ENCODE peak calls at places on chromosomes 16 and 17, in six cellular contexts. One of them, this sample, is unnamed.
A peak's percentile ranks its signal among the peaks of the same experiment; 100 is the strongest.

GRCh38 chr17:17613708-17614114 is 22.2 kb upstream of the PEMT start:
- DNase-seq in activated CD8-positive, alpha-beta memory T cell treated with anti-CD3 and anti-CD28 coated beads, Interleukin-2, amount 50 U/mL, for 48 hours: no peak
- DNase-seq in COR-L47: no peak
- DNase-seq in cardiac muscle cell: peak; percentile 81
- DNase-seq in mesenteric fat pad: no peak
- DNase-seq in OCI-LY7: peak; percentile 67
- DNase-seq in this sample: peak; percentile 62

GRCh38 chr17:82914375-82914774 is 74.6 kb upstream of the ZNF750 start:
- DNase-seq in COR-L47: no peak
- DNase-seq in cardiac muscle cell: peak; percentile 7
- DNase-seq in mesenteric fat pad: no peak
- DNase-seq in activated CD8-positive, alpha-beta memory T cell treated with anti-CD3 and anti-CD28 coated beads, Interleukin-2, amount 50 U/mL, for 48 hours: no peak
- DNase-seq in OCI-LY7: peak; percentile 72
- DNase-seq in this sample: no peak

GRCh38 chr16:3819741-3820724 is 60.5 kb downstream of the CREBBP start:
- DNase-seq in mesenteric fat pad: no peak
- DNase-seq in OCI-LY7: no peak
- DNase-seq in cardiac muscle cell: peak; percentile 96
- DNase-seq in COR-L47: peak; percentile 98
- DNase-seq in activated CD8-positive, alpha-beta memory T cell treated with anti-CD3 and anti-CD28 coated beads, Interleukin-2, amount 50 U/mL, for 48 hours: no peak
- DNase-seq in this sample: peak; percentile 18

GRCh38 chr16:68288252-68288650 is 22.5 kb downstream of the SLC7A6OS start:
- DNase-seq in mesenteric fat pad: no peak
- DNase-seq in activated CD8-positive, alpha-beta memory T cell treated with anti-CD3 and anti-CD28 coated beads, Interleukin-2, amount 50 U/mL, for 48 hours: no peak
- DNase-seq in COR-L47: no peak
- DNase-seq in OCI-LY7: no peak
- DNase-seq in cardiac muscle cell: no peak
- DNase-seq in this sample: no peak

GRCh38 chr17:44223574-44224046 is 4.1 kb upstream of the UBTF start:
- DNase-seq in cardiac muscle cell: peak; percentile 47
- DNase-seq in COR-L47: no peak
- DNase-seq in mesenteric fat pad: no peak
- DNase-seq in activated CD8-positive, alpha-beta memory T cell treated with anti-CD3 and anti-CD28 coated beads, Interleukin-2, amount 50 U/mL, for 48 hours: no peak
- DNase-seq in OCI-LY7: no peak
- DNase-seq in this sample: peak; percentile 47

GRCh38 chr16:48499822-48500440 is 110.0 kb downstream of the N4BP1 start:
- DNase-seq in cardiac muscle cell: peak; percentile 97
- DNase-seq in COR-L47: peak; percentile 46
- DNase-seq in mesenteric fat pad: no peak
- DNase-seq in OCI-LY7: no peak
- DNase-seq in activated CD8-positive, alpha-beta memory T cell treated with anti-CD3 and anti-CD28 coated beads, Interleukin-2, amount 50 U/mL, for 48 hours: no peak
- DNase-seq in this sample: peak; percentile 75

GRCh38 chr17:63349478-63350000 is 96.6 kb downstream of the CYB561 start:
- DNase-seq in COR-L47: peak; percentile 2
- DNase-seq in activated CD8-positive, alpha-beta memory T cell treated with anti-CD3 and anti-CD28 coated beads, Interleukin-2, amount 50 U/mL, for 48 hours: no peak
- DNase-seq in OCI-LY7: no peak
- DNase-seq in cardiac muscle cell: peak; percentile 36
- DNase-seq in mesenteric fat pad: no peak
- DNase-seq in this sample: no peak

GRCh38 chr16:191783-192294 is 11.6 kb downstream of the HBQ1 start:
- DNase-seq in mesenteric fat pad: no peak
- DNase-seq in activated CD8-positive, alpha-beta memory T cell treated with anti-CD3 and anti-CD28 coated beads, Interleukin-2, amount 50 U/mL, for 48 hours: no peak
- DNase-seq in OCI-LY7: no peak
- DNase-seq in cardiac muscle cell: no peak
- DNase-seq in COR-L47: no peak
- DNase-seq in this sample: no peak

GRCh38 chr17:18205861-18206260 is 19.6 kb upstream of the LLGL1 start:
- DNase-seq in activated CD8-positive, alpha-beta memory T cell treated with anti-CD3 and anti-CD28 coated beads, Interleukin-2, amount 50 U/mL, for 48 hours: no peak
- DNase-seq in OCI-LY7: no peak
- DNase-seq in COR-L47: no peak
- DNase-seq in mesenteric fat pad: no peak
- DNase-seq in cardiac muscle cell: no peak
- DNase-seq in this sample: no peak

GRCh38 chr16:3856367-3857141 is 24.0 kb downstream of the CREBBP start:
- DNase-seq in cardiac muscle cell: no peak
- DNase-seq in OCI-LY7: no peak
- DNase-seq in mesenteric fat pad: no peak
- DNase-seq in activated CD8-positive, alpha-beta memory T cell treated with anti-CD3 and anti-CD28 coated beads, Interleukin-2, amount 50 U/mL, for 48 hours: no peak
- DNase-seq in COR-L47: no peak
- DNase-seq in this sample: no peak

GRCh38 chr16:57892447-57893096 is 78.4 kb downstream of the CNGB1 start:
- DNase-seq in COR-L47: no peak
- DNase-seq in activated CD8-positive, alpha-beta memory T cell treated with anti-CD3 and anti-CD28 coated beads, Interleukin-2, amount 50 U/mL, for 48 hours: no peak
- DNase-seq in cardiac muscle cell: peak; percentile 48
- DNase-seq in mesenteric fat pad: no peak
- DNase-seq in OCI-LY7: no peak
- DNase-seq in this sample: peak; percentile 32

GRCh38 chr16:52528393-52529080 is 18.4 kb downstream of the TOX3 start:
- DNase-seq in mesenteric fat pad: no peak
- DNase-seq in OCI-LY7: no peak
- DNase-seq in activated CD8-positive, alpha-beta memory T cell treated with anti-CD3 and anti-CD28 coated beads, Interleukin-2, amount 50 U/mL, for 48 hours: no peak
- DNase-seq in COR-L47: no peak
- DNase-seq in cardiac muscle cell: no peak
- DNase-seq in this sample: no peak

GRCh38 chr17:34226011-34226410 is 29.1 kb upstream of the CCL2 start:
- DNase-seq in COR-L47: no peak
- DNase-seq in mesenteric fat pad: no peak
- DNase-seq in cardiac muscle cell: no peak
- DNase-seq in OCI-LY7: no peak
- DNase-seq in activated CD8-positive, alpha-beta memory T cell treated with anti-CD3 and anti-CD28 coated beads, Interleukin-2, amount 50 U/mL, for 48 hours: no peak
- DNase-seq in this sample: no peak

GRCh38 chr17:39183766-39184165 is 13.7 kb downstream of the CACNB1 start:
- DNase-seq in mesenteric fat pad: no peak
- DNase-seq in cardiac muscle cell: no peak
- DNase-seq in OCI-LY7: no peak
- DNase-seq in COR-L47: no peak
- DNase-seq in activated CD8-positive, alpha-beta memory T cell treated with anti-CD3 and anti-CD28 coated beads, Interleukin-2, amount 50 U/mL, for 48 hours: no peak
- DNase-seq in this sample: no peak

GRCh38 chr17:18986541-18987229 is 17.9 kb downstream of the FAM83G start:
- DNase-seq in COR-L47: no peak
- DNase-seq in activated CD8-positive, alpha-beta memory T cell treated with anti-CD3 and anti-CD28 coated beads, Interleukin-2, amount 50 U/mL, for 48 hours: no peak
- DNase-seq in OCI-LY7: no peak
- DNase-seq in mesenteric fat pad: no peak
- DNase-seq in cardiac muscle cell: no peak
- DNase-seq in this sample: no peak

GRCh38 chr16:86355538-86355937 is 154.8 kb upstream of the FOXF1 start:
- DNase-seq in COR-L47: no peak
- DNase-seq in OCI-LY7: no peak
- DNase-seq in mesenteric fat pad: no peak
- DNase-seq in cardiac muscle cell: peak; percentile 62
- DNase-seq in activated CD8-positive, alpha-beta memory T cell treated with anti-CD3 and anti-CD28 coated beads, Interleukin-2, amount 50 U/mL, for 48 hours: no peak
- DNase-seq in this sample: no peak

GRCh38 chr17:44432254-44433157 is 43.1 kb upstream of the ITGA2B start:
- DNase-seq in mesenteric fat pad: no peak
- DNase-seq in COR-L47: no peak
- DNase-seq in cardiac muscle cell: no peak
- DNase-seq in activated CD8-positive, alpha-beta memory T cell treated with anti-CD3 and anti-CD28 coated beads, Interleukin-2, amount 50 U/mL, for 48 hours: no peak
- DNase-seq in OCI-LY7: no peak
- DNase-seq in this sample: no peak

GRCh38 chr17:29640413-29640812 is 17.7 kb upstream of the CORO6 start:
- DNase-seq in cardiac muscle cell: peak; percentile 57
- DNase-seq in activated CD8-positive, alpha-beta memory T cell treated with anti-CD3 and anti-CD28 coated beads, Interleukin-2, amount 50 U/mL, for 48 hours: no peak
- DNase-seq in mesenteric fat pad: no peak
- DNase-seq in OCI-LY7: no peak
- DNase-seq in COR-L47: no peak
- DNase-seq in this sample: no peak

GRCh38 chr16:50699345-50700159 is 6.1 kb downstream of the NOD2 start:
- DNase-seq in OCI-LY7: no peak
- DNase-seq in COR-L47: no peak
- DNase-seq in mesenteric fat pad: no peak
- DNase-seq in cardiac muscle cell: peak; percentile 64
- DNase-seq in activated CD8-positive, alpha-beta memory T cell treated with anti-CD3 and anti-CD28 coated beads, Interleukin-2, amount 50 U/mL, for 48 hours: peak; percentile 83
- DNase-seq in this sample: no peak

GRCh38 chr17:66451188-66452149 is 149.1 kb downstream of the PRKCA start:
- DNase-seq in cardiac muscle cell: no peak
- DNase-seq in mesenteric fat pad: no peak
- DNase-seq in activated CD8-positive, alpha-beta memory T cell treated with anti-CD3 and anti-CD28 coated beads, Interleukin-2, amount 50 U/mL, for 48 hours: no peak
- DNase-seq in OCI-LY7: no peak
- DNase-seq in COR-L47: no peak
- DNase-seq in this sample: no peak

GRCh38 chr16:5905935-5906334 is 808.3 kb upstream of the EEF2KMT start:
- DNase-seq in mesenteric fat pad: no peak
- DNase-seq in activated CD8-positive, alpha-beta memory T cell treated with anti-CD3 and anti-CD28 coated beads, Interleukin-2, amount 50 U/mL, for 48 hours: no peak
- DNase-seq in cardiac muscle cell: no peak
- DNase-seq in COR-L47: no peak
- DNase-seq in OCI-LY7: no peak
- DNase-seq in this sample: no peak

GRCh38 chr17:41654134-41654907 is 29.9 kb upstream of the KRT17 start:
- DNase-seq in COR-L47: peak; percentile 7
- DNase-seq in OCI-LY7: no peak
- DNase-seq in activated CD8-positive, alpha-beta memory T cell treated with anti-CD3 and anti-CD28 coated beads, Interleukin-2, amount 50 U/mL, for 48 hours: no peak
- DNase-seq in cardiac muscle cell: no peak
- DNase-seq in mesenteric fat pad: no peak
- DNase-seq in this sample: no peak

GRCh38 chr16:50038756-50039529 is 13.9 kb downstream of the CNEP1R1 start:
- DNase-seq in mesenteric fat pad: no peak
- DNase-seq in OCI-LY7: peak; percentile 6
- DNase-seq in cardiac muscle cell: peak; percentile 7
- DNase-seq in activated CD8-positive, alpha-beta memory T cell treated with anti-CD3 and anti-CD28 coated beads, Interleukin-2, amount 50 U/mL, for 48 hours: no peak
- DNase-seq in COR-L47: no peak
- DNase-seq in this sample: peak; percentile 70

GRCh38 chr16:1706386-1707192 is 594 bp downstream of the MAPK8IP3 start:
- DNase-seq in activated CD8-positive, alpha-beta memory T cell treated with anti-CD3 and anti-CD28 coated beads, Interleukin-2, amount 50 U/mL, for 48 hours: peak; percentile 70
- DNase-seq in cardiac muscle cell: peak; percentile 43
- DNase-seq in COR-L47: no peak
- DNase-seq in OCI-LY7: peak; percentile 63
- DNase-seq in mesenteric fat pad: no peak
- DNase-seq in this sample: no peak

GRCh38 chr17:77109159-77110005 is 31.4 kb upstream of the SEC14L1 start:
- DNase-seq in OCI-LY7: peak; percentile 41
- DNase-seq in cardiac muscle cell: no peak
- DNase-seq in COR-L47: no peak
- DNase-seq in activated CD8-positive, alpha-beta memory T cell treated with anti-CD3 and anti-CD28 coated beads, Interleukin-2, amount 50 U/mL, for 48 hours: no peak
- DNase-seq in mesenteric fat pad: no peak
- DNase-seq in this sample: no peak

GRCh38 chr16:75754126-75754525 is 27.8 kb upstream of the CPHXL start:
- DNase-seq in activated CD8-positive, alpha-beta memory T cell treated with anti-CD3 and anti-CD28 coated beads, Interleukin-2, amount 50 U/mL, for 48 hours: no peak
- DNase-seq in COR-L47: no peak
- DNase-seq in OCI-LY7: no peak
- DNase-seq in cardiac muscle cell: peak; percentile 47
- DNase-seq in mesenteric fat pad: no peak
- DNase-seq in this sample: peak; percentile 9

GRCh38 chr16:53785044-53785443 is 81.1 kb downstream of the FTO start:
- DNase-seq in cardiac muscle cell: peak; percentile 63
- DNase-seq in COR-L47: no peak
- DNase-seq in activated CD8-positive, alpha-beta memory T cell treated with anti-CD3 and anti-CD28 coated beads, Interleukin-2, amount 50 U/mL, for 48 hours: no peak
- DNase-seq in mesenteric fat pad: no peak
- DNase-seq in OCI-LY7: no peak
- DNase-seq in this sample: no peak

GRCh38 chr16:77739493-77739892 is 17.2 kb downstream of the NUDT7 start:
- DNase-seq in activated CD8-positive, alpha-beta memory T cell treated with anti-CD3 and anti-CD28 coated beads, Interleukin-2, amount 50 U/mL, for 48 hours: no peak
- DNase-seq in COR-L47: no peak
- DNase-seq in cardiac muscle cell: peak; percentile 6
- DNase-seq in OCI-LY7: no peak
- DNase-seq in mesenteric fat pad: no peak
- DNase-seq in this sample: no peak

GRCh38 chr16:20952144-20952797 is 51.7 kb downstream of the LYRM1 start:
- DNase-seq in OCI-LY7: no peak
- DNase-seq in mesenteric fat pad: no peak
- DNase-seq in COR-L47: no peak
- DNase-seq in cardiac muscle cell: no peak
- DNase-seq in activated CD8-positive, alpha-beta memory T cell treated with anti-CD3 and anti-CD28 coated beads, Interleukin-2, amount 50 U/mL, for 48 hours: no peak
- DNase-seq in this sample: no peak

GRCh38 chr16:482468-483185 is 44.9 kb upstream of the CAPN15 start:
- DNase-seq in activated CD8-positive, alpha-beta memory T cell treated with anti-CD3 and anti-CD28 coated beads, Interleukin-2, amount 50 U/mL, for 48 hours: no peak
- DNase-seq in mesenteric fat pad: no peak
- DNase-seq in OCI-LY7: no peak
- DNase-seq in cardiac muscle cell: no peak
- DNase-seq in COR-L47: no peak
- DNase-seq in this sample: no peak

GRCh38 chr16:57184890-57185445 is 871 bp downstream of the PSME3IP1 start:
- DNase-seq in COR-L47: no peak
- DNase-seq in activated CD8-positive, alpha-beta memory T cell treated with anti-CD3 and anti-CD28 coated beads, Interleukin-2, amount 50 U/mL, for 48 hours: no peak
- DNase-seq in mesenteric fat pad: no peak
- DNase-seq in OCI-LY7: peak; percentile 13
- DNase-seq in cardiac muscle cell: no peak
- DNase-seq in this sample: no peak

GRCh38 chr16:87919681-87919994 is 16.7 kb downstream of the CA5A start:
- DNase-seq in OCI-LY7: no peak
- DNase-seq in activated CD8-positive, alpha-beta memory T cell treated with anti-CD3 and anti-CD28 coated beads, Interleukin-2, amount 50 U/mL, for 48 hours: no peak
- DNase-seq in cardiac muscle cell: no peak
- DNase-seq in mesenteric fat pad: no peak
- DNase-seq in COR-L47: no peak
- DNase-seq in this sample: no peak

GRCh38 chr17:42457107-42457787 is 1.4 kb upstream of the ATP6V0A1 start:
- DNase-seq in COR-L47: no peak
- DNase-seq in OCI-LY7: peak; percentile 39
- DNase-seq in activated CD8-positive, alpha-beta memory T cell treated with anti-CD3 and anti-CD28 coated beads, Interleukin-2, amount 50 U/mL, for 48 hours: no peak
- DNase-seq in mesenteric fat pad: no peak
- DNase-seq in cardiac muscle cell: peak; percentile 25
- DNase-seq in this sample: peak; percentile 23

GRCh38 chr16:51509336-51509735 is 358.3 kb upstream of the SALL1 start:
- DNase-seq in OCI-LY7: no peak
- DNase-seq in COR-L47: no peak
- DNase-seq in activated CD8-positive, alpha-beta memory T cell treated with anti-CD3 and anti-CD28 coated beads, Interleukin-2, amount 50 U/mL, for 48 hours: no peak
- DNase-seq in cardiac muscle cell: no peak
- DNase-seq in mesenteric fat pad: no peak
- DNase-seq in this sample: no peak

This sample was measured in Ammon's horn.